ENCODE peak calls at places on chromosomes 3 and 15, in six cellular contexts. R is cardiac fibroblast; C is AG09309; I is RCC 7860; Z is activated CD8-positive, alpha-beta memory T cell treated with anti-CD3 and anti-CD28 coated beads, Interleukin-2, amount 50 U/mL, for 48 hours; O is anterior cingulate cortex. W is an unnamed sample.

GRCh38 chr15:43469867-43470266 is 23.1 kb downstream of the TP53BP1 start:
- DNase-seq in Z (no peak), I (no peak), R (peak; percentile 26), O (no peak), C (no peak), W (no peak)

GRCh38 chr3:154931484-154931883 is 148.6 kb upstream of the MME start:
- DNase-seq in Z (no peak), R (peak; percentile 36), C (peak; percentile 16), I (no peak), O (no peak), W (peak; percentile 53)

GRCh38 chr15:59847925-59848415 is 156.1 kb upstream of the FOXB1 start:
- DNase-seq in I (no peak), C (no peak), Z (no peak), O (no peak), R (no peak), W (no peak)

GRCh38 chr3:123584284-123584987 is 417 bp downstream of the HACD2 start:
- DNase-seq in C (no peak), Z (no peak), I (no peak), R (peak; percentile 31), O (peak; percentile 67), W (no peak)

GRCh38 chr3:66014056-66014455 is 24.7 kb downstream of the MAGI1 start:
- DNase-seq in Z (no peak), C (no peak), O (no peak), R (no peak), I (no peak), W (no peak)

GRCh38 chr3:78221796-78222195 is 1181.9 kb downstream of the ROBO2 start:
- DNase-seq in R (no peak), O (no peak), Z (no peak), C (no peak), I (no peak), W (no peak)

GRCh38 chr3:186746008-186746407 is 28.8 kb downstream of the KNG1 start:
- DNase-seq in R (peak; percentile 89), O (no peak), Z (no peak), I (peak; percentile 23), C (no peak), W (peak; percentile 67)

GRCh38 chr3:11288786-11289637 is 16.8 kb downstream of the ATG7 start:
- DNase-seq in R (peak; percentile 95), C (peak; percentile 87), Z (no peak), O (no peak), I (peak; percentile 86), W (peak; percentile 84)

GRCh38 chr15:80609111-80609510 is 86.0 kb upstream of the ABHD17C start:
- DNase-seq in O (no peak), Z (no peak), R (peak; percentile 59), I (no peak), C (no peak), W (no peak)

GRCh38 chr3:16059081-16059537 is 115.4 kb upstream of the GALNT15 start:
- DNase-seq in O (no peak), Z (no peak), R (peak; percentile 33), C (no peak), I (no peak), W (no peak)